ENCODE peak calls at places on chromosome 17, in six cellular contexts. F is H1, M is GM12892, L is K562, W is GM12878, T is HepG2. S is an unnamed sample.

GRCh38 chr17:58083491-58084316 is 485 bp downstream of the DYNLL2 start:
- DNase-seq in M (peak; percentile 69), L (peak; percentile 81), T (peak; percentile 32), F (no peak), W (no peak), S (peak; percentile 71)

GRCh38 chr17:60496051-60496450 is 30.0 kb downstream of the APPBP2 start:
- DNase-seq in M (no peak), L (no peak), T (no peak), W (no peak), F (no peak), S (no peak)

GRCh38 chr17:71033336-71033735 is 864.0 kb downstream of the KCNJ2 start:
- DNase-seq in F (peak; percentile 10), M (no peak), W (no peak), L (no peak), T (no peak), S (no peak)

GRCh38 chr17:75983501-75984181 is 4.6 kb downstream of the TEN1 start:
- DNase-seq in L (peak; percentile 79), T (no peak), W (no peak), F (no peak), M (no peak), S (no peak)

GRCh38 chr17:10025976-10026785 is 121.1 kb upstream of the RCVRN start:
- DNase-seq in T (no peak), W (no peak), M (no peak), L (no peak), F (no peak), S (no peak)

GRCh38 chr17:18949566-18949965 is 2.4 kb upstream of the SLC5A10 start:
- DNase-seq in W (no peak), T (no peak), L (no peak), M (no peak), F (no peak), S (no peak)

GRCh38 chr17:17028059-17028877 is 14.0 kb upstream of the MPRIP start:
- DNase-seq in T (peak; percentile 94), M (no peak), W (no peak), L (peak; percentile 90), F (peak; percentile 56), S (no peak)

GRCh38 chr17:78412403-78412802 is 34.0 kb downstream of the PGS1 start:
- DNase-seq in M (no peak), T (no peak), L (peak; percentile 57), F (no peak), W (no peak), S (no peak)

GRCh38 chr17:78514521-78514920 is 62.7 kb downstream of the DNAH17 start:
- DNase-seq in F (no peak), T (no peak), M (no peak), W (no peak), L (no peak), S (no peak)

GRCh38 chr17:33469911-33470310 is 176.8 kb upstream of the ASIC2 start:
- DNase-seq in T (no peak), W (no peak), L (no peak), M (no peak), F (no peak), S (no peak)

GRCh38 chr17:81479175-81479574 is 33.4 kb downstream of the ACTG1 start:
- DNase-seq in W (no peak), T (no peak), M (no peak), L (no peak), F (no peak), S (no peak)

GRCh38 chr17:20105539-20106291 is 96.6 kb downstream of the SPECC1 start:
- DNase-seq in T (no peak), W (no peak), F (no peak), L (no peak), M (no peak), S (no peak)

GRCh38 chr17:67980456-67980855 is 15.8 kb downstream of the C17orf58 start:
- DNase-seq in M (no peak), L (no peak), W (no peak), T (no peak), F (no peak), S (no peak)

GRCh38 chr17:55513885-55514590 is 2.8 kb upstream of the SMIM36 start:
- DNase-seq in F (peak; percentile 36), T (peak; percentile 84), M (peak; percentile 10), W (peak; percentile 59), L (peak; percentile 54), S (no peak)

GRCh38 chr17:72788950-72789585 is 303.4 kb downstream of the SLC39A11 start:
- DNase-seq in T (peak; percentile 85), W (no peak), M (no peak), F (no peak), L (no peak), S (no peak)

GRCh38 chr17:67711916-67712315 is 5.8 kb upstream of the NOL11 start:
- DNase-seq in T (no peak), F (no peak), M (no peak), L (no peak), W (no peak), S (no peak)

GRCh38 chr17:4375039-4375748 is 8.7 kb upstream of the UBE2G1 start:
- DNase-seq in F (no peak), L (no peak), M (peak; percentile 46), T (no peak), W (peak; percentile 98), S (peak; percentile 37)

GRCh38 chr17:6072157-6072556 is 2.0 kb downstream of the WSCD1 start:
- DNase-seq in F (no peak), L (no peak), T (no peak), M (no peak), W (no peak), S (no peak)

GRCh38 chr17:63474174-63474913 is 2.5 kb upstream of the ACE start:
- DNase-seq in M (no peak), T (no peak), L (peak; percentile 46), W (no peak), F (no peak), S (no peak)

GRCh38 chr17:10512856-10513255 is 5.5 kb downstream of the MYH1 start:
- DNase-seq in M (no peak), W (no peak), T (no peak), F (no peak), L (no peak), S (no peak)

GRCh38 chr17:8794636-8795035 is 4.5 kb downstream of the MFSD6L start:
- DNase-seq in W (no peak), L (no peak), F (no peak), M (no peak), T (no peak), S (no peak)

GRCh38 chr17:28612936-28613872 is 781 bp downstream of the RSKR start:
- DNase-seq in T (peak; percentile 52), W (no peak), L (peak; percentile 68), M (no peak), F (no peak), S (no peak)

GRCh38 chr17:21674242-21674731 is 18.0 kb upstream of the KCNJ18 start:
- DNase-seq in F (no peak), W (no peak), L (peak; percentile 58), T (no peak), M (no peak), S (no peak)

GRCh38 chr17:17934796-17935195 is 37.4 kb downstream of the TOM1L2 start:
- DNase-seq in W (no peak), M (no peak), F (no peak), L (no peak), T (no peak), S (no peak)

GRCh38 chr17:40905370-40905769 is 20.3 kb upstream of the KRT20 start:
- DNase-seq in L (no peak), M (no peak), W (no peak), F (no peak), T (no peak), S (no peak)

GRCh38 chr17:40906613-40907012 is 21.6 kb upstream of the KRT20 start:
- DNase-seq in W (no peak), F (no peak), M (no peak), L (no peak), T (no peak), S (no peak)

GRCh38 chr17:40901981-40902862 is 17.2 kb upstream of the KRT20 start:
- DNase-seq in F (no peak), L (no peak), T (peak; percentile 99), W (no peak), M (no peak), S (no peak)

GRCh38 chr17:40900819-40901356 is 15.8 kb upstream of the KRT20 start:
- DNase-seq in W (no peak), T (peak; percentile 41), M (no peak), L (no peak), F (no peak), S (no peak)

GRCh38 chr17:40903129-40903847 is 18.2 kb upstream of the KRT20 start:
- DNase-seq in F (no peak), W (no peak), M (no peak), T (peak; percentile 82), L (peak; percentile 27), S (no peak)
- TF ChIP-seq POLR2A in F (no peak), W (no peak), M (no peak), T (peak; percentile 36), L (no peak), S (no peak)

GRCh38 chr17:2057714-2058520 is 3.0 kb downstream of the HIC1 start:
- DNase-seq in T (no peak), W (no peak), F (no peak), M (no peak), L (no peak), S (no peak)

GRCh38 chr17:2059837-2060658 is 5.1 kb downstream of the HIC1 start:
- DNase-seq in T (no peak), M (no peak), L (no peak), W (no peak), F (no peak), S (no peak)

GRCh38 chr17:2057130-2057713 is 2.3 kb downstream of the HIC1 start:
- DNase-seq in M (no peak), F (no peak), T (no peak), W (no peak), L (no peak), S (no peak)

GRCh38 chr17:2059125-2059836 is 4.4 kb downstream of the HIC1 start:
- DNase-seq in M (no peak), W (no peak), T (no peak), F (no peak), L (no peak), S (no peak)

DNA sequence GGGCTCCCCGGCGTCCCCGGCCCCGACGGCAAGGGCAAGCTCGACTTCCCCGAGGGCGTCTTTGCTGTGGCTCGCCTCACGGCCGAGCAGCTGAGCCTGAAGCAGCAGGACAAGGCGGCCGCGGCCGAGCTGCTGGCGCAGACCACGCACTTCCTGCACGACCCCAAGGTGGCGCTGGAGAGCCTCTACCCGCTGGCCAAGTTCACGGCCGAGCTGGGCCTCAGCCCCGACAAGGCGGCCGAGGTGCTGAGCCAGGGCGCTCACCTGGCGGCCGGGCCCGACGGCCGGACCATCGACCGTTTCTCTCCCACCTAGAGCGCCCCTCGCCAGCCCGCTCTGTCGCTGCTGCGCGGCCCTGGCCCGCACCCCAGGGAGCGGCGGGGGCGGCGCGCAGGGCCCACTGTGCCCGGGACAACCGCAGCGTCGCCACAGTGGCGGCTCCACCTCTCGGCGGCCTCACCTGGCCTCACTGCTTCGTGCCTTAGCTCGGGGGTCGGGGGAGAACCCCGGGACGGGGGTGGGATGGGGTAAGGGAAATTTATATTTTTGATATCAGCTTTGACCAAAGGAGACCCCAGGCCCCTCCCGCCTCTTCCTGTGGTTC is 3.7 kb downstream of the HIC1 start:
- DNase-seq in F (no peak), T (no peak), M (peak; percentile 81), L (no peak), W (no peak), S (peak; percentile 70)
- TF ChIP-seq TAF1 in F (no peak), T (no peak), M (peak; percentile 33), L (no peak), W (no peak), S (no peak)

GRCh38 chr17:59329558-59330313 is 1.7 kb upstream of the YPEL2 start:
- DNase-seq in L (peak; percentile 75), F (peak; percentile 36), M (no peak), T (peak; percentile 85), W (peak; percentile 43), S (no peak)
- TF ChIP-seq POLR2A in L (no peak), F (no peak), M (no peak), T (no peak), W (no peak), S (no peak)

GRCh38 chr17:2433696-2434095 is 32.8 kb upstream of the MNT start:
- DNase-seq in L (no peak), W (no peak), M (no peak), T (no peak), F (no peak), S (no peak)
- TF ChIP-seq TAF1 in L (no peak), W (no peak), M (no peak), T (no peak), F (no peak), S (no peak)

S was measured in GM12891.